ENCODE peak calls at places on chromosomes 2 and 18, in seven cellular contexts. R is left lung, F is A549, E is GM12865, L is AG04450, B is tibial artery, S is bronchial epithelial cell. Y is an unnamed sample.

GRCh38 chr2:41703123-41703522 is 344.7 kb upstream of the PKDCC start:
- DNase-seq in L (no peak), R (no peak), S (no peak), F (no peak), E (no peak), B (no peak), Y (no peak)

GRCh38 chr18:36157441-36157840 is 27.7 kb downstream of the ELP2 start:
- DNase-seq in E (no peak), R (no peak), L (no peak), S (no peak), B (no peak), F (no peak), Y (no peak)

GRCh38 chr18:72419914-72420313 is 124.2 kb downstream of the CBLN2 start:
- DNase-seq in R (no peak), L (no peak), E (no peak), F (no peak), B (no peak), S (no peak), Y (peak)

GRCh38 chr2:99607454-99607853 is 117.6 kb upstream of the REV1 start:
- DNase-seq in L (no peak), R (no peak), B (no peak), E (no peak), S (no peak), F (no peak), Y (no peak)

GRCh38 chr2:42331569-42332284 is 29.3 kb downstream of the COX7A2L start:
- DNase-seq in S (peak), B (no peak), F (no peak), R (no peak), E (no peak), L (no peak), Y (no peak)

GRCh38 chr2:17821535-17822451 is 5.5 kb downstream of the MSGN1 start:
- DNase-seq in B (no peak), S (no peak), L (no peak), R (no peak), F (no peak), E (peak), Y (no peak)

GRCh38 chr2:239012228-239012627 is 164.3 kb downstream of the TWIST2 start:
- DNase-seq in S (no peak), E (no peak), B (peak), F (no peak), R (no peak), L (no peak), Y (no peak)

GRCh38 chr2:84494070-84494469 is 22.2 kb upstream of the DNAH6 start:
- DNase-seq in R (no peak), L (no peak), B (no peak), E (no peak), S (peak), F (no peak), Y (peak)

GRCh38 chr18:13448028-13448795 is 229.7 kb downstream of the LDLRAD4 start:
- DNase-seq in R (no peak), F (no peak), S (no peak), E (no peak), B (no peak), L (no peak), Y (no peak)
- H3K4me3 ChIP-seq in R (no peak), F (no peak), S (no peak), E (no peak), B (peak), L (no peak), Y (no peak)

GRCh38 chr18:74496508-74497307 is 545 bp downstream of the CNDP2 start:
- DNase-seq in F (peak), L (peak), E (peak), R (peak), S (peak), B (peak), Y (peak)

GRCh38 chr18:74492259-74492658 is 3.9 kb upstream of the CNDP2 start:
- DNase-seq in R (no peak), F (no peak), S (no peak), L (no peak), B (no peak), E (no peak), Y (no peak)

GRCh38 chr18:74494514-74494913 is 1.6 kb upstream of the CNDP2 start:
- DNase-seq in E (no peak), B (no peak), S (no peak), F (no peak), R (no peak), L (no peak), Y (no peak)

GRCh38 chr18:74495581-74496507 is at the start of gene CNDP2:
- DNase-seq in L (peak), B (peak), F (peak), S (peak), R (peak), E (peak), Y (peak)

DNA sequence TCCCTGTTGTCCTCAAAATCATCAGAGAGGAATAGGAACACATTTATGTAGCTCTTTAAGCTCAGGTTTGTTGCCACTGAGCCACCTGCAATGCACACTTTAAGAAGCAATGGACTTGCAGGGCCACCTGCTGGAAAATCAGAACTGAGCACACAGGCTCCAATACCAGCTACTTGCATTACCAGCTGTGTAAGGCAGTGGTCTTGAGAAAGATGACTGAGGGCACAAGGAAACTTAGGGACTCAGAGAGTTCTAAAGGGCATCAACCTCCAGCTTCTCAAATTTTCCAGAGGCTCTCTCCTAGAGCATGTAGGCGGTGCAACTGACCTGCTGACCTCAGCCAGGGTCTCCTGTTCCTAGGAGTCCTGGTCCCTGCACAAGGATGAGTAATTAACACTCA is 2.5 kb upstream of the CNDP2 start:
- DNase-seq in B (no peak), R (no peak), L (peak), S (peak), F (peak), E (peak), Y (peak)
- TF ChIP-seq CTCF in B (peak), R (peak), L (peak), S (peak), F (peak), E (peak), Y (peak)

GRCh38 chr18:63936932-63937393 is 12.1 kb upstream of the HMSD start:
- DNase-seq in B (no peak), F (no peak), L (no peak), R (no peak), S (no peak), E (peak), Y (no peak)
- H3K4me3 ChIP-seq in B (peak), F (peak), L (peak), R (peak), S (peak), E (peak), Y (peak)

GRCh38 chr2:26481705-26482104 is 3.8 kb upstream of the OTOF start:
- DNase-seq in L (no peak), E (no peak), F (no peak), S (no peak), B (no peak), R (no peak), Y (no peak)

GRCh38 chr2:26483501-26483900 is 5.6 kb upstream of the OTOF start:
- DNase-seq in L (no peak), R (no peak), E (no peak), B (no peak), S (no peak), F (no peak), Y (no peak)

GRCh38 chr2:26483957-26484565 is 6.1 kb upstream of the OTOF start:
- DNase-seq in B (no peak), S (no peak), R (no peak), F (no peak), L (no peak), E (no peak), Y (no peak)

GRCh38 chr2:26482211-26483026 is 4.5 kb upstream of the OTOF start:
- DNase-seq in R (no peak), L (no peak), B (no peak), E (no peak), S (no peak), F (no peak), Y (no peak)

GRCh38 chr2:26483027-26483326 is 5.1 kb upstream of the OTOF start:
- DNase-seq in E (no peak), B (no peak), L (no peak), R (no peak), F (no peak), S (no peak), Y (no peak)
- TF ChIP-seq CTCF in E (no peak), B (no peak), L (no peak), R (no peak), F (no peak), S (no peak), Y (no peak)

DNA sequence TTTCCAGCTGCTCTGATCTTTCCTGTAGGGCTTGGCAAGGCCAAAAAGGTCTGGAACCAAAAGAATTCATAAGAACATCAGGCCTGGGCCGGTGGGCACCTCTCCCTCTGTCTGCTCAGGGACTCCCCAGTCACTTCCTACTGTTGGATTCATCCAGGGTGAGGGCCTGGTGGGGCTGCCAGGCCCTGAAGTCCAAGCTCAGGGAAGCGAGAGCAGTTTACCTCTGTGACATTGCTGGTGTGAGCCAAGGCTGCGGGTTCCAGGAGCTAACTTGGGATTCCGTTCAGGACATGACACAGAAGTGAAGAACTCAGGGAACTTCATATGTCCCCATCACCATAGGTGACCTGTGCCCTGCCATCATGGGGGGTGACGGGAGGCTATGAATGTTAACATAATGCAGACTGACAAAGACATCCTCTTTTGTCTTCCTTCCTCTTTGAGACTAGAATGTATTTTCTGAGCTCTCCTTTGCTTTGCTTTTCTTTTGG is 130.6 kb upstream of the SLC1A4 start:
- DNase-seq in B (peak), E (no peak), R (peak), S (no peak), F (no peak), L (no peak), Y (no peak)
- H3K4me3 ChIP-seq in B (no peak), E (no peak), R (no peak), S (no peak), F (peak), L (no peak), Y (no peak)

GRCh38 chr2:120288016-120288373 is 35.3 kb downstream of the RALB start:
- DNase-seq in E (no peak), F (no peak), R (no peak), S (no peak), L (no peak), B (no peak), Y (no peak)

GRCh38 chr2:120278901-120279300 is 26.2 kb downstream of the RALB start:
- DNase-seq in R (no peak), F (no peak), L (no peak), S (no peak), E (no peak), B (no peak), Y (no peak)

GRCh38 chr2:120287183-120288015 is 34.7 kb downstream of the RALB start:
- DNase-seq in L (peak), S (peak), E (peak), R (no peak), B (no peak), F (peak), Y (peak)

GRCh38 chr2:120279708-120280107 is 27.1 kb downstream of the RALB start:
- DNase-seq in R (no peak), E (no peak), L (no peak), B (no peak), S (no peak), F (no peak), Y (no peak)

GRCh38 chr2:120283649-120284048 is 31.0 kb downstream of the RALB start:
- DNase-seq in R (no peak), E (no peak), B (no peak), L (peak), F (no peak), S (no peak), Y (no peak)
- TF ChIP-seq CTCF in R (no peak), E (no peak), B (peak), L (peak), F (no peak), S (no peak), Y (no peak)

GRCh38 chr2:157442136-157442535 is 1.8 kb downstream of the CYTIP start:
- DNase-seq in F (no peak), E (peak), L (no peak), B (no peak), R (no peak), S (no peak), Y (no peak)
- H3K4me3 ChIP-seq in F (no peak), E (peak), L (no peak), B (peak), R (peak), S (no peak), Y (no peak)

Y was measured in epithelial cell of esophagus.